ENCODE peak calls at places on chromosome 19, in nine cellular contexts. One of them, this sample, is unnamed.

GRCh38 chr19:17944301-17944700 is 11.5 kb downstream of the CCDC124 start:
- DNase-seq in fibroblast of lung: peak
- DNase-seq in activated naive CD4-positive, alpha-beta T cell treated with anti-CD3 and anti-CD28 coated beads, Interleukin-2, amount 10 ng/mL, durations not matched to agents 7 days and 5 days: no peak
- DNase-seq in stimulated activated CD4-positive, alpha-beta T cell treated with anti-CD3 and anti-CD28 coated beads, Interleukin-12 subunit alpha, Interleukin-12 subunit beta, amount 100 ng/mL, for 4 hours: no peak
- DNase-seq in thoracic aorta: no peak
- DNase-seq in mesendoderm: no peak
- DNase-seq in GM23338: no peak
- DNase-seq in non-pigmented ciliary epithelial cell: peak
- DNase-seq in uterus: peak
- DNase-seq in this sample: no peak

GRCh38 chr19:18349524-18350128 is 9.2 kb downstream of the PGPEP1 start:
- DNase-seq in fibroblast of lung: peak
- DNase-seq in activated naive CD4-positive, alpha-beta T cell treated with anti-CD3 and anti-CD28 coated beads, Interleukin-2, amount 10 ng/mL, durations not matched to agents 7 days and 5 days: peak
- DNase-seq in stimulated activated CD4-positive, alpha-beta T cell treated with anti-CD3 and anti-CD28 coated beads, Interleukin-12 subunit alpha, Interleukin-12 subunit beta, amount 100 ng/mL, for 4 hours: no peak
- DNase-seq in thoracic aorta: no peak
- DNase-seq in mesendoderm: peak
- DNase-seq in GM23338: peak
- DNase-seq in non-pigmented ciliary epithelial cell: no peak
- DNase-seq in uterus: peak
- DNase-seq in this sample: peak

GRCh38 chr19:40403262-40403984 is 9.8 kb downstream of the PRX start:
- DNase-seq in fibroblast of lung: peak
- DNase-seq in activated naive CD4-positive, alpha-beta T cell treated with anti-CD3 and anti-CD28 coated beads, Interleukin-2, amount 10 ng/mL, durations not matched to agents 7 days and 5 days: peak
- DNase-seq in stimulated activated CD4-positive, alpha-beta T cell treated with anti-CD3 and anti-CD28 coated beads, Interleukin-12 subunit alpha, Interleukin-12 subunit beta, amount 100 ng/mL, for 4 hours: peak
- DNase-seq in thoracic aorta: peak
- DNase-seq in mesendoderm: peak
- DNase-seq in GM23338: peak
- DNase-seq in non-pigmented ciliary epithelial cell: peak
- DNase-seq in uterus: peak
- DNase-seq in this sample: peak

GRCh38 chr19:46802152-46802551 is 13.8 kb upstream of the SLC1A5 start:
- DNase-seq in fibroblast of lung: no peak
- DNase-seq in activated naive CD4-positive, alpha-beta T cell treated with anti-CD3 and anti-CD28 coated beads, Interleukin-2, amount 10 ng/mL, durations not matched to agents 7 days and 5 days: no peak
- DNase-seq in stimulated activated CD4-positive, alpha-beta T cell treated with anti-CD3 and anti-CD28 coated beads, Interleukin-12 subunit alpha, Interleukin-12 subunit beta, amount 100 ng/mL, for 4 hours: no peak
- DNase-seq in thoracic aorta: no peak
- DNase-seq in mesendoderm: no peak
- DNase-seq in GM23338: no peak
- DNase-seq in non-pigmented ciliary epithelial cell: no peak
- DNase-seq in uterus: no peak
- DNase-seq in this sample: no peak

GRCh38 chr19:48196933-48197665 is 26.6 kb downstream of the ZSWIM9 start:
- DNase-seq in fibroblast of lung: no peak
- DNase-seq in activated naive CD4-positive, alpha-beta T cell treated with anti-CD3 and anti-CD28 coated beads, Interleukin-2, amount 10 ng/mL, durations not matched to agents 7 days and 5 days: no peak
- DNase-seq in stimulated activated CD4-positive, alpha-beta T cell treated with anti-CD3 and anti-CD28 coated beads, Interleukin-12 subunit alpha, Interleukin-12 subunit beta, amount 100 ng/mL, for 4 hours: no peak
- DNase-seq in thoracic aorta: no peak
- DNase-seq in mesendoderm: peak
- DNase-seq in GM23338: peak
- DNase-seq in non-pigmented ciliary epithelial cell: no peak
- DNase-seq in uterus: no peak
- DNase-seq in this sample: no peak

GRCh38 chr19:11020423-11020822 is 59.6 kb downstream of the SMARCA4 start:
- DNase-seq in fibroblast of lung: no peak
- DNase-seq in activated naive CD4-positive, alpha-beta T cell treated with anti-CD3 and anti-CD28 coated beads, Interleukin-2, amount 10 ng/mL, durations not matched to agents 7 days and 5 days: no peak
- DNase-seq in stimulated activated CD4-positive, alpha-beta T cell treated with anti-CD3 and anti-CD28 coated beads, Interleukin-12 subunit alpha, Interleukin-12 subunit beta, amount 100 ng/mL, for 4 hours: no peak
- DNase-seq in thoracic aorta: no peak
- DNase-seq in mesendoderm: no peak
- DNase-seq in GM23338: no peak
- DNase-seq in non-pigmented ciliary epithelial cell: no peak
- DNase-seq in uterus: no peak
- DNase-seq in this sample: no peak

GRCh38 chr19:12331211-12331941 is 2.1 kb downstream of the ZNF563 start:
- DNase-seq in fibroblast of lung: no peak
- DNase-seq in activated naive CD4-positive, alpha-beta T cell treated with anti-CD3 and anti-CD28 coated beads, Interleukin-2, amount 10 ng/mL, durations not matched to agents 7 days and 5 days: peak
- DNase-seq in stimulated activated CD4-positive, alpha-beta T cell treated with anti-CD3 and anti-CD28 coated beads, Interleukin-12 subunit alpha, Interleukin-12 subunit beta, amount 100 ng/mL, for 4 hours: peak
- DNase-seq in thoracic aorta: no peak
- DNase-seq in mesendoderm: no peak
- DNase-seq in GM23338: no peak
- DNase-seq in non-pigmented ciliary epithelial cell: no peak
- DNase-seq in uterus: no peak
- DNase-seq in this sample: no peak

GRCh38 chr19:29620931-29621351 is 14.9 kb downstream of the POP4 start:
- DNase-seq in fibroblast of lung: no peak
- DNase-seq in activated naive CD4-positive, alpha-beta T cell treated with anti-CD3 and anti-CD28 coated beads, Interleukin-2, amount 10 ng/mL, durations not matched to agents 7 days and 5 days: peak
- DNase-seq in stimulated activated CD4-positive, alpha-beta T cell treated with anti-CD3 and anti-CD28 coated beads, Interleukin-12 subunit alpha, Interleukin-12 subunit beta, amount 100 ng/mL, for 4 hours: no peak
- DNase-seq in thoracic aorta: no peak
- DNase-seq in mesendoderm: no peak
- DNase-seq in GM23338: no peak
- DNase-seq in non-pigmented ciliary epithelial cell: no peak
- DNase-seq in uterus: no peak
- DNase-seq in this sample: no peak

GRCh38 chr19:37692956-37693660 is 26.5 kb downstream of the ZNF607 start:
- DNase-seq in fibroblast of lung: peak
- DNase-seq in activated naive CD4-positive, alpha-beta T cell treated with anti-CD3 and anti-CD28 coated beads, Interleukin-2, amount 10 ng/mL, durations not matched to agents 7 days and 5 days: no peak
- DNase-seq in stimulated activated CD4-positive, alpha-beta T cell treated with anti-CD3 and anti-CD28 coated beads, Interleukin-12 subunit alpha, Interleukin-12 subunit beta, amount 100 ng/mL, for 4 hours: no peak
- DNase-seq in thoracic aorta: no peak
- DNase-seq in mesendoderm: no peak
- DNase-seq in GM23338: no peak
- DNase-seq in non-pigmented ciliary epithelial cell: no peak
- DNase-seq in uterus: no peak
- DNase-seq in this sample: no peak

GRCh38 chr19:33677745-33678426 is 56.1 kb downstream of the CHST8 start:
- DNase-seq in fibroblast of lung: no peak
- DNase-seq in activated naive CD4-positive, alpha-beta T cell treated with anti-CD3 and anti-CD28 coated beads, Interleukin-2, amount 10 ng/mL, durations not matched to agents 7 days and 5 days: no peak
- DNase-seq in stimulated activated CD4-positive, alpha-beta T cell treated with anti-CD3 and anti-CD28 coated beads, Interleukin-12 subunit alpha, Interleukin-12 subunit beta, amount 100 ng/mL, for 4 hours: no peak
- DNase-seq in thoracic aorta: no peak
- DNase-seq in mesendoderm: peak
- DNase-seq in GM23338: peak
- DNase-seq in non-pigmented ciliary epithelial cell: no peak
- DNase-seq in uterus: no peak
- DNase-seq in this sample: peak

GRCh38 chr19:55133639-55134444 is 15.2 kb downstream of the TNNT1 start:
- DNase-seq in fibroblast of lung: no peak
- DNase-seq in activated naive CD4-positive, alpha-beta T cell treated with anti-CD3 and anti-CD28 coated beads, Interleukin-2, amount 10 ng/mL, durations not matched to agents 7 days and 5 days: no peak
- DNase-seq in stimulated activated CD4-positive, alpha-beta T cell treated with anti-CD3 and anti-CD28 coated beads, Interleukin-12 subunit alpha, Interleukin-12 subunit beta, amount 100 ng/mL, for 4 hours: no peak
- DNase-seq in thoracic aorta: no peak
- DNase-seq in mesendoderm: no peak
- DNase-seq in GM23338: no peak
- DNase-seq in non-pigmented ciliary epithelial cell: no peak
- DNase-seq in uterus: no peak
- DNase-seq in this sample: no peak

This sample was measured in lower leg skin.